ENCODE peak calls at places on chromosomes 4 and X, in eight cellular contexts. P is left ventricle myocardium inferior; V is tibial nerve; Q is endodermal cell; A is CD8-positive, alpha-beta memory T cell; O is lower lobe of right lung; G is astrocyte; R is cardiac muscle cell. E is an unnamed sample. For H3K4me1, the result is how much of the 10 kb centered on the place peaks cover.

GRCh38 chr4:123257563-123257962 is 139.0 kb upstream of the SPRY1 start:
- DNase-seq in P (no peak), V (no peak), Q (no peak), A (no peak), O (no peak), G (no peak), R (no peak), E (no peak)

GRCh38 chr4:15936495-15936894 is 2.0 kb downstream of the FGFBP1 start:
- DNase-seq in P (no peak), V (no peak), Q (no peak), A (no peak), O (peak), G (no peak), R (no peak), E (peak)

GRCh38 chr4:138595171-138595570 is 353.0 kb upstream of the SLC7A11 start:
- DNase-seq in P (no peak), V (no peak), Q (no peak), A (no peak), O (no peak), G (no peak), R (no peak), E (no peak)

GRCh38 chr4:55241461-55241860 is 104.6 kb upstream of the SRD5A3 start:
- DNase-seq in P (no peak), V (no peak), Q (no peak), A (no peak), O (no peak), G (no peak), R (no peak), E (peak)

GRCh38 chr4:1792832-1793495 is at the start of gene FGFR3:
- DNase-seq in P (peak), V (no peak), Q (peak), A (peak), O (no peak), G (no peak), R (peak), E (peak)

GRCh38 chr4:40316333-40316781 is 18.8 kb upstream of the CHRNA9 start:
- DNase-seq in P (no peak), V (no peak), Q (no peak), A (no peak), O (no peak), G (peak), R (peak), E (no peak)

GRCh38 chr4:4950891-4951290 is 68.4 kb downstream of the CYTL1 start:
- DNase-seq in P (no peak), V (no peak), Q (no peak), A (no peak), O (no peak), G (no peak), R (no peak), E (no peak)

GRCh38 chr4:80900908-80901307 is 129.6 kb upstream of the BMP3 start:
- DNase-seq in P (no peak), V (no peak), Q (no peak), A (no peak), O (no peak), G (no peak), R (no peak), E (no peak)

GRCh38 chr4:85147481-85148076 is 181.1 kb upstream of the WDFY3 start:
- DNase-seq in P (peak), V (peak), Q (peak), A (no peak), O (peak), G (peak), R (peak), E (peak)

GRCh38 chr4:126965876-126966275 is 666.9 kb upstream of the INTU start:
- DNase-seq in P (no peak), V (no peak), Q (no peak), A (no peak), O (no peak), G (no peak), R (no peak), E (no peak)
- H3K4me1 ChIP-seq in P (under half), V (under half), Q (under half), A (under half), O (under half), G (under half), R (under half), E (under half)

GRCh38 chr4:38155589-38156294 is 195.5 kb downstream of the PTTG2 start:
- DNase-seq in P (no peak), V (no peak), Q (no peak), A (no peak), O (no peak), G (no peak), R (no peak), E (no peak)
- H3K27ac ChIP-seq in P (peak), V (peak), Q (no peak), A (no peak), O (peak), G (no peak), R (no peak), E (peak)

GRCh38 chr4:109440948-109441347 is 7.3 kb downstream of the SEC24B start:
- DNase-seq in P (no peak), V (no peak), Q (no peak), A (no peak), O (no peak), G (peak), R (peak), E (no peak)
- H3K4me1 ChIP-seq in P (half or more), V (under half), Q (under half), A (half or more), O (half or more), G (under half), R (under half), E (half or more)

DNA sequence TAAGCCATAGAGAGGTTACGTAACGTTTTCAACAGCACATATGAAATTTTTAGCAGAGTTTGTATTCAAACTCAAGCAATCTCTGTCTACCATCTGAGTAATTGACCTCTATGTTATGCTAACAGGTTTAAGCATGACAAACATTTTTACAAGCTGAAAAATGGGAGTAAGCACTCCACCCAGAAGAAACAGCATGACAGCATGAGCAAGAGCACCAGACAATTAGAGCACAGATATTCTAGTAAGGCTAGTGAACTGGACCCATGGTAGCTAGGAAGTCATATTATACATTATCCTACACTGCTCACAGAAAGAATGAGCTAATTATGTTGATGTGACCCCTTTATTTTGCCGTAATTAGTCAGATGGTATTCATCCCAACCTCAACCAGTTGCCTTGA is 200.5 kb downstream of the PABPC4L start:
- DNase-seq in P (no peak), V (no peak), Q (no peak), A (no peak), O (no peak), G (no peak), R (no peak), E (no peak)
- H3K27ac ChIP-seq in P (no peak), V (no peak), Q (no peak), A (no peak), O (no peak), G (no peak), R (no peak), E (no peak)

GRCh38 chr4:77152421-77152820 is 4.6 kb upstream of the CCNG2 start:
- DNase-seq in P (no peak), V (no peak), Q (peak), A (no peak), O (no peak), G (no peak), R (no peak), E (no peak)
- H3K4me1 ChIP-seq in P (under half), V (under half), Q (under half), A (under half), O (under half), G (under half), R (under half), E (under half)

DNA sequence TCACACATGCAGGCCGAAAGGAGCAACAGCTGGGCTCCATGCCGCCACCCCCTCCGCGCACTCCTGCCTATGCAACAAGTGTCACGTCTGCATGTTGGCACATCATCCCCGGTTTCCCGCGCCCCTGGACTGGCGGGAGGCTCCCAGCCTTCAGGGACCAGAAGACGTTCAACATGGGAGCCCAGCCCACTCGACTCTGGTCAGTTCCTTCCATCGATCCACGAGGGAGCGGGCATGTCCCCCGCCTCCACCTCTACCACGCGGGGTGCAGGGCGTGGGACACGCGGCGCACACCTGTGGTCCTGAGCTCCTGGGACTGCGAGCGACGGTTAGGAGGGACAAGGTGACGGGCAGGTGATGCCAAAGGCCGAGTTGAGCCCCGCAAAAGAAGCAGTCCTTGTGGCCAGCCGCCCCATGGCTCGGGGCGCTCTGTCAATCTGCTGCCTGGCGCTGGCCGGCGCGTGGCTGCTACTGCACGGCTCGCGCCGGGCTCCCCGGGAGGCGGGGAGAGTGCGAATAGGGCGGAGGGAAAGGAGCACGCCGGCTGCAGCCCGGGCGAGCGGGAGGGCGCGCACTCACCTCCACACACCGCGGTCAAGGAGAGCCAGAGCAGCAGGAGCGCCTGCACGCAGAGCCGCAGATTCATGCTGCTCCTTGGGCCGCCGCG is 638 bp downstream of the APLN start:
- DNase-seq in P (peak), V (no peak), Q (peak), A (no peak), O (no peak), G (no peak), R (no peak), E (peak)
- H3K27ac ChIP-seq in P (peak), V (no peak), Q (no peak), A (no peak), O (no peak), G (no peak), R (no peak), E (no peak)

GRCh38 chr4:140238353-140239041 is 84.5 kb upstream of the MAML3 start:
- DNase-seq in P (peak), V (peak), Q (peak), A (no peak), O (peak), G (peak), R (peak), E (peak)
- H3K4me1 ChIP-seq in P (under half), V (under half), Q (under half), A (under half), O (under half), G (under half), R (under half), E (under half)

E was measured in upper lobe of left lung.